ENCODE peak calls at places on chromosomes 4 and X, in five cellular contexts. J is T-helper 17 cell, Z is transverse colon, A is Panc1, C is right atrium auricular region. D is an unnamed sample. For H3K9me3, the result is how much of the 10 kb centered on the place peaks cover.

GRCh38 chrX:40003071-40003981 is 94.4 kb downstream of the BCOR start:
- DNase-seq in J (no peak), Z (no peak), A (no peak), C (no peak), D (no peak)

GRCh38 chrX:105462191-105462590 is 241.7 kb upstream of the TEX13A start:
- DNase-seq in J (no peak), Z (no peak), A (no peak), C (no peak), D (no peak)

GRCh38 chr4:15995826-15996225 is 32.9 kb upstream of the FGFBP2 start:
- DNase-seq in J (no peak), Z (no peak), A (no peak), C (no peak), D (no peak)

GRCh38 chrX:39819921-39820849 is 277.6 kb downstream of the BCOR start:
- DNase-seq in J (no peak), Z (no peak), A (no peak), C (peak), D (no peak)

GRCh38 chr4:25330905-25331816 is 18.6 kb downstream of the ZCCHC4 start:
- DNase-seq in J (no peak), Z (no peak), A (no peak), C (no peak), D (no peak)

GRCh38 chr4:57854748-57855147 is 744.6 kb upstream of the IGFBP7 start:
- DNase-seq in J (no peak), Z (no peak), A (no peak), C (no peak), D (no peak)

GRCh38 chrX:40081679-40082068 is 16.1 kb downstream of the BCOR start:
- DNase-seq in J (no peak), Z (no peak), A (no peak), C (no peak), D (no peak)

GRCh38 chr4:5963611-5964010 is 54.6 kb downstream of the C4orf50 start:
- DNase-seq in J (no peak), Z (no peak), A (no peak), C (no peak), D (no peak)

GRCh38 chr4:26624042-26624441 is 40.2 kb downstream of the TBC1D19 start:
- DNase-seq in J (no peak), Z (no peak), A (no peak), C (no peak), D (no peak)

GRCh38 chr4:84792366-84793301 is 173.9 kb downstream of the WDFY3 start:
- DNase-seq in J (no peak), Z (no peak), A (no peak), C (no peak), D (no peak)

GRCh38 chr4:71269241-71269640 is 69.6 kb upstream of the SLC4A4 start:
- DNase-seq in J (no peak), Z (no peak), A (no peak), C (no peak), D (no peak)

GRCh38 chr4:3307891-3308575 is 15.2 kb downstream of the RGS12 start:
- DNase-seq in J (no peak), Z (no peak), A (no peak), C (no peak), D (peak)

GRCh38 chr4:48269861-48270515 is 350 bp upstream of the TEC start:
- DNase-seq in J (peak), Z (peak), A (no peak), C (peak), D (peak)

GRCh38 chrX:71859637-71860036 is 51.0 kb upstream of the NHSL2 start:
- DNase-seq in J (no peak), Z (no peak), A (peak), C (no peak), D (peak)

GRCh38 chr4:168440442-168441264 is 39.6 kb downstream of the DDX60L start:
- DNase-seq in J (no peak), Z (no peak), A (no peak), C (no peak), D (no peak)

GRCh38 chr4:106201373-106201772 is 114.6 kb downstream of the TBCK start:
- DNase-seq in J (no peak), Z (no peak), A (no peak), C (no peak), D (no peak)

GRCh38 chr4:68700152-68700551 is 29.7 kb upstream of the UGT2B15 start:
- DNase-seq in J (no peak), Z (no peak), A (no peak), C (no peak), D (no peak)

GRCh38 chr4:16237715-16238114 is 11.4 kb upstream of the TAPT1 start:
- DNase-seq in J (no peak), Z (no peak), A (no peak), C (no peak), D (no peak)

GRCh38 chrX:13026877-13027652 is 17.4 kb downstream of the FAM9C start:
- DNase-seq in J (no peak), Z (no peak), A (no peak), C (no peak), D (peak)

GRCh38 chr4:40058854-40059253 is 2.2 kb downstream of the N4BP2 start:
- DNase-seq in J (no peak), Z (no peak), A (no peak), C (no peak), D (no peak)

GRCh38 chr4:114780205-114780604 is 181.6 kb downstream of the UGT8 start:
- DNase-seq in J (no peak), Z (no peak), A (no peak), C (no peak), D (no peak)

GRCh38 chr4:166075599-166075998 is 202.6 kb downstream of the TLL1 start:
- DNase-seq in J (no peak), Z (no peak), A (no peak), C (no peak), D (no peak)

GRCh38 chr4:184802203-184803015 is 23.4 kb downstream of the ACSL1 start:
- DNase-seq in J (no peak), Z (no peak), A (no peak), C (no peak), D (no peak)

GRCh38 chrX:150085881-150086280 is 147.6 kb upstream of the EOLA2 start:
- DNase-seq in J (no peak), Z (no peak), A (no peak), C (no peak), D (no peak)

GRCh38 chr4:139509727-139510410 is 46.1 kb downstream of the SETD7 start:
- DNase-seq in J (no peak), Z (no peak), A (no peak), C (no peak), D (no peak)

GRCh38 chr4:45453258-45453841 is 670.5 kb downstream of the GABRG1 start:
- DNase-seq in J (no peak), Z (no peak), A (peak), C (no peak), D (no peak)

GRCh38 chr4:185624248-185624568 is 88.9 kb upstream of the PDLIM3 start:
- DNase-seq in J (no peak), Z (no peak), A (no peak), C (no peak), D (no peak)

GRCh38 chr4:182809417-182810102 is 107.6 kb downstream of the DCTD start:
- DNase-seq in J (no peak), Z (no peak), A (no peak), C (no peak), D (no peak)

GRCh38 chr4:85744950-85745349 is 270.0 kb downstream of the ARHGAP24 start:
- DNase-seq in J (no peak), Z (no peak), A (no peak), C (no peak), D (no peak)

GRCh38 chr4:54497947-54498346 is 159.8 kb upstream of the KIT start:
- DNase-seq in J (no peak), Z (no peak), A (no peak), C (no peak), D (no peak)

GRCh38 chrX:102517331-102517730 is 792 bp upstream of the TMSB15A start:
- DNase-seq in J (no peak), Z (no peak), A (no peak), C (no peak), D (no peak)

GRCh38 chr4:55736605-55737183 is 82.9 kb upstream of the EXOC1L start:
- DNase-seq in J (no peak), Z (no peak), A (no peak), C (no peak), D (no peak)

GRCh38 chr4:163540977-163541376 is 46.5 kb downstream of the TMA16 start:
- DNase-seq in J (no peak), Z (no peak), A (no peak), C (no peak), D (no peak)

GRCh38 chr4:127212701-127213100 is 420.1 kb upstream of the INTU start:
- DNase-seq in J (no peak), Z (no peak), A (no peak), C (no peak), D (no peak)

GRCh38 chrX:140503714-140504351 is 1.0 kb downstream of the SOX3 start:
- DNase-seq in J (no peak), Z (no peak), A (no peak), C (no peak), D (no peak)
- H3K9me3 ChIP-seq in J (under half), Z (under half), A (under half), C (under half), D (under half)

GRCh38 chrX:139776614-139777013 is 68.6 kb upstream of the MCF2 start:
- DNase-seq in J (no peak), Z (no peak), A (no peak), C (no peak), D (no peak)
- H3K9me3 ChIP-seq in J (under half), Z (under half), A (under half), C (under half), D (under half)

DNA sequence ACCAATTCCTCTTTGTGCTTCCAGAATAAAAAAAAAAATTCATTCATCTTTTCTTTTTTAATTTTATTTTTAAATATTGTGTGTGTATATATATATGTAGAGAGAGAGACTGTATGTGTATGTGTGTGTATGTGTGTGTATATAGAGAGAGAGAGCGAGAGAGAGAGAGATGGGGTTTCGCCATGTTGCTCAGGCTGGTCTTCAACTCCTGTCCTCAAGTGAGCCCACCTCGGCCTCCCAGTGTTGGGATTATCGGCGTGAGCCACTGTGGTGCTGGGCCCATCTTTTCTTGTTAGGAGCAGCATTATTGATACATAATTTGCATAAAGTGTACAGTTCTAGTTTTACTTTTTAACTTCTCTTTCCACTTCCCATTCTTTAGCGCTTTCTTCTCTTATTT is 33.6 kb downstream of the KDM6A start:
- DNase-seq in J (no peak), Z (no peak), A (no peak), C (no peak), D (no peak)
- H3K9me3 ChIP-seq in J (under half), Z (under half), A (under half), C (under half), D (under half)

GRCh38 chr4:10878861-10879260 is 194.3 kb upstream of the CLNK start:
- DNase-seq in J (no peak), Z (no peak), A (no peak), C (no peak), D (no peak)
- H3K9me3 ChIP-seq in J (under half), Z (under half), A (under half), C (under half), D (under half)

GRCh38 chrX:154373340-154374306 is 811 bp downstream of the FLNA start:
- DNase-seq in J (no peak), Z (peak), A (peak), C (peak), D (no peak)

GRCh38 chrX:154374361-154375155 is at the start of gene FLNA:
- DNase-seq in J (no peak), Z (peak), A (no peak), C (no peak), D (no peak)

GRCh38 chrX:154376768-154377167 is 2.3 kb upstream of the EMD start:
- DNase-seq in J (no peak), Z (no peak), A (no peak), C (no peak), D (no peak)

GRCh38 chrX:154372612-154373022 is 1.8 kb downstream of the FLNA start:
- DNase-seq in J (no peak), Z (no peak), A (no peak), C (no peak), D (no peak)

GRCh38 chrX:154375156-154375504 is 696 bp upstream of the FLNA start:
- DNase-seq in J (no peak), Z (no peak), A (no peak), C (no peak), D (no peak)
- H3K9me3 ChIP-seq in J (under half), Z (under half), A (under half), C (under half), D (under half)

DNA sequence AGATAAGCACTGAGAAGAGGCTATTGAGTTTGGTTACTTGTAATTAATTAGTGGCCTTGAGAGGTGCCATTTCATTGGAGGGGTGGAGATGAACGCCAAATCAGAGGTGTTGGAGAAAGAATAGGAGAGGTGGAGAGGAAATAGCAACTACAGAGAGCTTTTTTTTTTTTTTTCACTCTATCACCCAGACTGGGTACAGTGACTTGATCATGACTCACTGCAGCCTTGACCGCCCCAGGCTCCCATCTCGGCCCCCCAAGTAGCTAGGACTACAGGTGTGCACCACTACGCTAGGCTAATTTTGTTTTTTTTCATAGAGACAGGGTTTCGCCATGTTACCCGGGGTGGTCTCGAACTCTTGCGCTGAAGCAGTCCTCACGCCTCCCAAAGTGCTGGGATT is 5.2 kb downstream of the NHS start:
- DNase-seq in J (no peak), Z (no peak), A (no peak), C (no peak), D (no peak)
- H3K9me3 ChIP-seq in J (under half), Z (under half), A (under half), C (under half), D (under half)

GRCh38 chrX:75335127-75335458 is 61.2 kb downstream of the UPRT start:
- DNase-seq in J (no peak), Z (no peak), A (no peak), C (no peak), D (no peak)

GRCh38 chrX:75337525-75337924 is 63.6 kb downstream of the UPRT start:
- DNase-seq in J (no peak), Z (no peak), A (no peak), C (no peak), D (no peak)
- H3K9me3 ChIP-seq in J (under half), Z (under half), A (under half), C (under half), D (under half)

GRCh38 chrX:101260435-101260834 is 30.7 kb downstream of the TAF7L start:
- DNase-seq in J (no peak), Z (no peak), A (no peak), C (no peak), D (no peak)
- H3K9me3 ChIP-seq in J (under half), Z (under half), A (under half), C (under half), D (under half)

DNA sequence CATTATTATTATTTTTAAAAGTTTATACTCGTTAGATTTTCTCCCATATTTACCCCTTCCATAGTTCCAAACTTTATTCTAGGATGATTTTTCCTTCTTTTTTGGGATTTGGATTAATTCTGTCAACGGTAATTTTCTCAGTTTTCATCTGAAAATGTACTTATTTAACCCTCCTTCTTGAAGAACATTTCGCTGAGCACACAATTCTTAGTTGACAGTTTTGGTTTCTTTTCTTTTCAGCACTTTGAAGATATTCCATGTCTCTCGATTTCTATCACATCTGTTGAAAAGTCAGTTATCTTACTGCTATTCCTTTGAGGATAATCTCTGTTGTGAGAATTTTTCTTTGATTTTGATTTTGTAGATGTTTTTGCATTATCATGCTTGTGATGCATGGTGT is 85.2 kb downstream of the SCLT1 start:
- DNase-seq in J (no peak), Z (no peak), A (no peak), C (no peak), D (no peak)
- H3K9me3 ChIP-seq in J (under half), Z (under half), A (under half), C (under half), D (under half)

GRCh38 chrX:154138857-154139256 is 5.2 kb upstream of the OPN1LW start:
- DNase-seq in J (no peak), Z (no peak), A (no peak), C (no peak), D (no peak)

GRCh38 chrX:154135458-154136229 is 8.4 kb upstream of the OPN1LW start:
- DNase-seq in J (no peak), Z (no peak), A (no peak), C (no peak), D (no peak)

GRCh38 chrX:154140742-154141141 is 3.3 kb upstream of the OPN1LW start:
- DNase-seq in J (no peak), Z (no peak), A (no peak), C (no peak), D (no peak)

GRCh38 chrX:154140206-154140605 is 3.8 kb upstream of the OPN1LW start:
- DNase-seq in J (no peak), Z (no peak), A (no peak), C (no peak), D (no peak)

DNA sequence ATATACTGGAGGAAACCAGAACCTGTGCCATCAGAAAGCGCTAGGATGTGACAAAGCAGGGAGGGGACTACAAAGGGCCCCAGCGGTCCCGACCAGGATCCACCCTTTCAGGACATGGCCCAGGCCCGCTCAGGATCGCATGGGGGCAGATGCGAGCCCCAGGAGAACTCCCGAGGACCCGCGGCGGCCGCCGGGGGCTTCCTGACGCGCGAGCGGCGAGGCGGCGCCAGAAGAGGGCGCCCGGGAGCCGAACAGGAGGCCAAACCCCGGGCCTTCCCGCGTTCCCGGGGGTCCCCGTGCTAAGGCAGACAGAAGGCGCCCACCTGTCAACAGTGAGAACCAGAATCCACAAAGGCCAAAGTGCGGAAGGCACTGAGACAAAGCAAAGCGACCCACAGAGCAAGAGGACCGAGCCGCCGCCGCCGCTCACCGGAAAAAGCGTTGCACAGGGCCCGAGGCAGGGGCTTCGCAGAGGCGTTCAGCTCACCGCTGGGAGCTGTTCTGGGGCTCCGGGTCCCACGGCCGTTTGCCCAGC is 7.3 kb upstream of the OPN1LW start:
- DNase-seq in J (peak), Z (peak), A (peak), C (peak), D (peak)
- H3K9me3 ChIP-seq in J (under half), Z (under half), A (under half), C (under half), D (under half)

D was measured in CD8-positive, alpha-beta T cell.